ENCODE peak calls at places on chromosome 6, in six cellular contexts. G, X, W, S, L and T are unnamed samples.

GRCh38 chr6:27091661-27092315 is 155.7 kb upstream of the PRSS16 start:
- DNase-seq in G (peak), X (no peak), W (peak), S (peak), L (peak), T (peak)

GRCh38 chr6:77322604-77323003 is 140.7 kb downstream of the HTR1B start:
- DNase-seq in G (no peak), X (no peak), W (no peak), S (no peak), L (no peak), T (no peak)

GRCh38 chr6:170243791-170244291 is 47.0 kb downstream of the DLL1 start:
- DNase-seq in G (no peak), X (no peak), W (no peak), S (no peak), L (no peak), T (no peak)

GRCh38 chr6:116393430-116393829 is 22.7 kb downstream of the DSE start:
- DNase-seq in G (no peak), X (no peak), W (no peak), S (no peak), L (no peak), T (no peak)

GRCh38 chr6:7894272-7895124 is 16.1 kb downstream of the TXNDC5 start:
- DNase-seq in G (no peak), X (no peak), W (no peak), S (no peak), L (no peak), T (no peak)

GRCh38 chr6:116536216-116536621 is 9.3 kb downstream of the TRAPPC3L start:
- DNase-seq in G (peak), X (no peak), W (peak), S (no peak), L (no peak), T (no peak)

GRCh38 chr6:15763364-15763763 is 100.5 kb upstream of the DTNBP1 start:
- DNase-seq in G (no peak), X (no peak), W (no peak), S (no peak), L (no peak), T (no peak)

GRCh38 chr6:168388641-168389633 is 52.0 kb upstream of the SMOC2 start:
- DNase-seq in G (peak), X (no peak), W (no peak), S (no peak), L (peak), T (no peak)

GRCh38 chr6:26268659-26269402 is 96.2 kb upstream of the BTN3A2 start:
- DNase-seq in G (peak), X (no peak), W (no peak), S (no peak), L (peak), T (no peak)

DNA sequence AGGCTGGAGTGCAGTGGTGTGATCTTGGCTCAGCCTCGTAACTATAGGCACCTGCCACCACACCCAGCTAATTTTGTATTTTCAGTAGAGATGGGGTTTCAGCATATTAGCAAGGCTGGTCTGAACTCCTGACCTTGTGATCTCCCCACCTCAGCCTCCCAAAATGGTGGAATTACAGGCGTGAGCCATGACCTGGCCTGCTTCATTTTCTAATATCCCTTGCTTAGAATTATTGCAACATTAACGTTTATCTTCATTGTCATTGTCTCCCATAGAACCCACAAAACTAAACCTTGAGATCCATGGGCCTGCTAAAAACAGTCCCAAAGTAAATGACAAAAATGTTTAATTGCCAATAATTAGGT is 6.1 kb downstream of the EEF1A1 start:
- DNase-seq in G (no peak), X (no peak), W (no peak), S (no peak), L (no peak), T (no peak)
- TF ChIP-seq TAF1 in G (no peak), X (no peak), W (no peak), S (no peak), L (no peak), T (no peak)

GRCh38 chr6:46170357-46171289 is at the start of gene ENPP5:
- DNase-seq in G (no peak), X (peak), W (peak), S (peak), L (peak), T (peak)
- TF ChIP-seq POLR2A in G (no peak), X (no peak), W (no peak), S (no peak), L (peak), T (no peak)

DNA sequence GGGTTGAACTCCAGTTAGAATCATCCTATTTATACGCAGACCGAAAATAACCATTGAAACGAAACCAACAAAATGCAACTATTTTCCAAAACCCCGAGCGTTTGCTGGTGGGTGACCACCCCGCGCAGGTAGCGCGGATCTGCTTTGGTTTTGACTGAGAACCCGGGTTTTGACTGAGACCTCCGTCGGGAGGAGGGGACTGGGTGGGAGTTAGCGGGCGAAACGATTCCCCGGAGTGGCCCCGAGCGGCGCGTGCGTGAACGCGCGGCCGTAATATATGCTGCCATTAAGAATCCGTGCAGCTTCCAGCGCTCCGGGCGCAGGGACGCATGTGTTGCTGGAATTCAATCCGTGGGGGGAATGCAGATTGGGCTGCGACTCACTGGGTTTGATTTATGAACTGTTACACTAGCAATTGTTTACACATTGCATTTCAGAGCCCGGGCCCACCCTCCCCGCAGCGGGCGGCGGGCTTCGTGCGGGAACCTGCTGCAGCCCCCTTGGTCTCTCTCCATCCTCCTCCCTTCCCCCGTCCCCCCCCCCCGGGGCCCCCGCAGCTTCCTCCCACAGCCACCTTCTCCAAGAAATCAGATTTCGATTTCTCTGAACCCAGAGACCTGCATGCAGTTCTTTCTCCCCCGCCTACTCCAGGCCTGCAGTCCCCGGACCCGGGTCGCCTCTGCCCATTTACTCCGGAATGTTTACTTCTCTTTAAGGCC is 9.9 kb downstream of the NRN1 start:
- DNase-seq in G (no peak), X (no peak), W (no peak), S (no peak), L (peak), T (no peak)
- TF ChIP-seq TAF1 in G (no peak), X (no peak), W (no peak), S (no peak), L (no peak), T (no peak)

GRCh38 chr6:34284563-34285545 is 36.0 kb upstream of the SMIM29 start:
- DNase-seq in G (no peak), X (no peak), W (peak), S (no peak), L (no peak), T (no peak)
- TF ChIP-seq POLR2A in G (no peak), X (no peak), W (peak), S (peak), L (no peak), T (no peak)

DNA sequence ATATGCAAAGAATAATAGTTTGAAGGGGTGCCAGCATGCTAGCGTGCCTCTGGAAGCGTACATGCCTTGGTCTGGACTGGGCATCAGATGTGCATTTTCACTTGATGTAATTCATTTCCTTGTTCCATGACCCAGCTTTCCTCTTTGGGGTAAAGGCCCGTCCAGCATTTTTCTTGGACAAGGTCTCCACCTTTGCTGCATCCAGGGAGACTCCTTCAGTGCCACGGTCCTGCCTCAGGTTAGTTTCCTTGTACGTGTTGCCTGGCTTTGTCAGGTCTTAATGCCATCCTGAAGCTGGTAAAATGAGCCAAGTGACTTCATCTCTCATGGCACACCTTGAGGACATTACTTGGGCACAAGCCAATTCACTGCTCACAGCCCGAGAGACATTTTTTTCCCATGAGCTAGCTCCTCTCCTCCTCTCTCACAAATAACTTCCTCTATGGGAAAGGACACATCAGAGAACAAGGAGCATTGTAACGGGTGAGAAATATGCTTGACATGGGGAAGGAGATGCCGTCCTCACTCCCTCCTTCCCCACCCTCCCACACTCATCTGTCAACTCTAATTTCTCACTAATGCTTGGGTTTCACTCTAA is 23.9 kb downstream of the EDN1 start:
- DNase-seq in G (peak), X (no peak), W (no peak), S (no peak), L (peak), T (no peak)
- TF ChIP-seq TAF1 in G (no peak), X (no peak), W (no peak), S (no peak), L (no peak), T (no peak)

GRCh38 chr6:28207244-28208179 is 17.6 kb upstream of the ZSCAN9 start:
- DNase-seq in G (no peak), X (no peak), W (no peak), S (no peak), L (peak), T (peak)
- TF ChIP-seq POLR2A in G (no peak), X (no peak), W (no peak), S (no peak), L (no peak), T (no peak)

GRCh38 chr6:296151-297122 is 4.2 kb downstream of the DUSP22 start:
- DNase-seq in G (no peak), X (no peak), W (no peak), S (peak), L (peak), T (no peak)

GRCh38 chr6:297571-298232 is 5.4 kb downstream of the DUSP22 start:
- DNase-seq in G (no peak), X (no peak), W (no peak), S (no peak), L (no peak), T (no peak)

GRCh38 chr6:293185-294174 is 1.2 kb downstream of the DUSP22 start:
- DNase-seq in G (no peak), X (no peak), W (no peak), S (no peak), L (peak), T (no peak)

GRCh38 chr6:292506-293184 is 358 bp downstream of the DUSP22 start:
- DNase-seq in G (peak), X (peak), W (peak), S (peak), L (no peak), T (peak)

DNA sequence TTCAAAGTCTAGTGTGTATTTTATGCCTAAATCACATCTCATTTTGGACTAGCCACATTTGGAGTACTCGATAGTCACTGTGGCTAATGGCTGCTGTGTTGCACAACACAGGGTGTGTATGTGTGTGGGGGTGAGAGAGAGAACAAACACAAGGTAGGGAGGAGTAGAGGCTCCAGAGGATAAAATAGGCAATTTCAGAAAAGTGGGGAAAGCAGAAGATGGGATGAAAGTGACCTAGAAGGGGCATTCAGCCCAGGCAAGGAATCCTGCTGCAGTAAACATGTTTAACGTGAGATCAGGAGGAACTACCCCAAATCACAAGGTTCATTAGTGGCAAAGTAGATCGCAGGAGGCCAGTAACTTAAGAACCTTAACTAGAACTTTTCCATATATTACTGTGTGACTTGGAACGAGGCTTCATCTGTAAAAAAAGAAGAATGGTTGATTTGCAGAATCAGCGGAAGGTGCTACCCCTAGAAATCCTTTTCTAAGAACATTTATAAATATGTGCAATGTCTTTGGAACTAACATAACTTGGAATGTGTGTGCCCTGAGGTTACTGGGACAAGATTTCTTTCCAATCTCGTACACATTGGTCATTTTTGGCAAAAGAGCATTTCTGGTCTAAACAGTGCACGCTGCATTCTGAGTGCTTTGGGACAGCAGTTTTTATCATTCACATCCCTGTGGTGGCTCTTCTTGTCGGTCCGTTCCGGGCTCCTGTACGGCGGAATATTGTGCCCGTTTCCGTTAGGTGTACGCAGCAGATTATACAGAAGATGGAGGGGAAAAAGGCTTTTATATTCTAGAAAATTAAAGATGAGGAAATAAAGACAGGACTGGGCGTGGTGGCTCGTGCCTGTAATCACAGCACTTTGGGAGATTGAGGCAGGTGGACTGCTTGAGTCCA is 2.6 kb downstream of the DUSP22 start:
- DNase-seq in G (no peak), X (no peak), W (no peak), S (no peak), L (peak), T (no peak)
- TF ChIP-seq TAF1 in G (no peak), X (no peak), W (no peak), S (no peak), L (no peak), T (no peak)